ENCODE peak calls at places on chromosomes 12 and 14, in seven cellular contexts. A, G, F, U, X, S and B are unnamed samples.

GRCh38 chr12:98440165-98440581 is 75.2 kb upstream of the TMPO start:
- DNase-seq in F (peak), G (no peak), X (no peak), A (no peak), U (no peak), S (peak), B (peak)

GRCh38 chr12:96194901-96195844 is 998 bp downstream of the ELK3 start:
- DNase-seq in U (peak), X (no peak), S (peak), A (no peak), G (peak), F (peak), B (peak)

GRCh38 chr14:69891422-69891821 is 12.2 kb downstream of the SMOC1 start:
- DNase-seq in F (no peak), G (no peak), A (no peak), U (no peak), X (no peak), S (no peak), B (no peak)

GRCh38 chr12:93507151-93507550 is 39.8 kb downstream of the MRPL42 start:
- DNase-seq in F (no peak), S (no peak), U (no peak), X (no peak), G (no peak), A (no peak), B (no peak)

GRCh38 chr14:56745091-56745490 is 65.2 kb downstream of the OTX2 start:
- DNase-seq in U (no peak), A (no peak), G (no peak), S (no peak), X (no peak), F (no peak), B (no peak)

GRCh38 chr14:68549057-68549421 is 243.8 kb downstream of the ZFP36L1 start:
- DNase-seq in G (no peak), F (no peak), U (peak), S (peak), A (no peak), X (no peak), B (no peak)

GRCh38 chr12:20199780-20200179 is 168.6 kb upstream of the PDE3A start:
- DNase-seq in F (no peak), U (no peak), A (no peak), G (no peak), X (no peak), S (no peak), B (no peak)

GRCh38 chr14:94394594-94395305 is 6.3 kb upstream of the SERPINA1 start:
- DNase-seq in X (no peak), G (peak), S (peak), F (no peak), U (no peak), A (no peak), B (no peak)

GRCh38 chr14:54675236-54676125 is 108.6 kb downstream of the SAMD4A start:
- DNase-seq in G (no peak), S (no peak), X (no peak), A (no peak), F (no peak), U (no peak), B (no peak)

GRCh38 chr12:42262271-42262670 is 24.2 kb upstream of the YAF2 start:
- DNase-seq in F (no peak), A (no peak), U (no peak), S (no peak), X (no peak), G (no peak), B (no peak)

GRCh38 chr14:102590667-102591099 is 1.8 kb upstream of the RCOR1 start:
- DNase-seq in F (peak), A (no peak), U (peak), S (peak), X (no peak), G (peak), B (peak)

GRCh38 chr12:97380440-97380839 is 82.2 kb upstream of the RMST start:
- DNase-seq in U (no peak), F (no peak), S (no peak), X (no peak), G (no peak), A (no peak), B (no peak)

GRCh38 chr12:30939234-30939633 is 12.7 kb downstream of the TSPAN11 start:
- DNase-seq in U (no peak), S (no peak), A (no peak), G (no peak), X (no peak), F (no peak), B (no peak)

GRCh38 chr12:110563702-110564470 is 19.2 kb downstream of the PPTC7 start:
- DNase-seq in S (peak), F (no peak), A (no peak), U (no peak), X (no peak), G (no peak), B (no peak)

GRCh38 chr14:99964979-99965378 is 100.2 kb upstream of the EVL start:
- DNase-seq in A (no peak), F (no peak), U (no peak), S (no peak), G (no peak), X (no peak), B (no peak)

GRCh38 chr12:47729233-47729632 is 3.9 kb upstream of the ENDOU start:
- DNase-seq in X (no peak), S (no peak), G (no peak), A (no peak), U (no peak), F (no peak), B (no peak)

GRCh38 chr14:31926123-31926522 is 151.0 kb upstream of the ARHGAP5 start:
- DNase-seq in F (no peak), X (no peak), U (peak), S (no peak), A (no peak), G (no peak), B (peak)

GRCh38 chr12:47946413-47947107 is 16.8 kb upstream of the TMEM106C start:
- DNase-seq in A (no peak), S (no peak), F (no peak), G (no peak), U (no peak), X (no peak), B (no peak)

GRCh38 chr14:91780452-91780851 is 48.6 kb upstream of the CATSPERB start:
- DNase-seq in F (no peak), G (no peak), U (no peak), A (no peak), S (no peak), X (no peak), B (no peak)

GRCh38 chr14:94665121-94665520 is 52.9 kb downstream of the SERPINA3 start:
- DNase-seq in A (no peak), F (no peak), S (no peak), G (no peak), X (no peak), U (no peak), B (no peak)

GRCh38 chr12:40647651-40648050 is 44.6 kb upstream of the CNTN1 start:
- DNase-seq in S (no peak), A (no peak), U (peak), G (no peak), F (no peak), X (no peak), B (no peak)

GRCh38 chr14:89613260-89614008 is 196.4 kb upstream of the FOXN3 start:
- DNase-seq in X (no peak), U (no peak), S (no peak), A (no peak), G (no peak), F (no peak), B (no peak)

GRCh38 chr12:117380083-117380482 is 18.7 kb upstream of the NOS1 start:
- DNase-seq in X (no peak), G (no peak), S (peak), U (no peak), A (no peak), F (no peak), B (no peak)

GRCh38 chr12:117377758-117378157 is 16.3 kb upstream of the NOS1 start:
- DNase-seq in A (no peak), G (no peak), S (peak), F (no peak), X (no peak), U (no peak), B (no peak)
- TF ChIP-seq POLR2A in A (no peak), G (no peak), S (no peak), F (no peak), X (no peak), U (no peak), B (no peak)

GRCh38 chr12:81077686-81078441 is at the start of gene ACSS3:
- DNase-seq in F (peak), S (peak), X (peak), A (no peak), U (no peak), G (no peak), B (no peak)
- TF ChIP-seq POLR2A in F (no peak), S (no peak), X (no peak), A (no peak), U (no peak), G (no peak), B (no peak)

GRCh38 chr12:129109174-129110001 is 256.1 kb downstream of the GLT1D1 start:
- DNase-seq in U (no peak), G (no peak), X (no peak), F (no peak), A (no peak), S (no peak), B (no peak)
- TF ChIP-seq POLR2A in U (no peak), G (no peak), X (no peak), F (no peak), A (no peak), S (no peak), B (no peak)

GRCh38 chr12:74820324-74820723 is 282.7 kb downstream of the ATXN7L3B start:
- DNase-seq in F (no peak), A (no peak), U (no peak), G (no peak), S (no peak), X (no peak), B (no peak)
- TF ChIP-seq POLR2A in F (no peak), A (no peak), U (no peak), G (no peak), S (no peak), X (no peak), B (no peak)

GRCh38 chr14:21510735-21511657 is at the start of gene METTL3:
- DNase-seq in S (peak), F (peak), U (peak), A (peak), X (peak), G (peak), B (peak)
- TF ChIP-seq POLR2A in S (no peak), F (no peak), U (peak), A (no peak), X (no peak), G (peak), B (peak)